ENCODE peak calls at places on chromosomes 2 and 18, in ten cellular contexts. One of them, this sample, is unnamed.

GRCh38 chr2:55054476-55054875 is 4.2 kb upstream of the RTN4 start:
- DNase-seq in NCI-H774: no peak
- DNase-seq in effector CD4-positive, alpha-beta T cell: no peak
- DNase-seq in tibial nerve: no peak
- DNase-seq in IMR-90: no peak
- DNase-seq in HTR-8/SVneo: no peak
- DNase-seq in frontal cortex: no peak
- DNase-seq in heart right ventricle: no peak
- DNase-seq in B cell: no peak
- DNase-seq in Caki2: no peak
- DNase-seq in this sample: no peak

GRCh38 chr2:81235601-81236000 is 931.0 kb upstream of the LRRTM1 start:
- DNase-seq in Caki2: no peak
- DNase-seq in HTR-8/SVneo: no peak
- DNase-seq in B cell: no peak
- DNase-seq in frontal cortex: no peak
- DNase-seq in heart right ventricle: no peak
- DNase-seq in NCI-H774: no peak
- DNase-seq in effector CD4-positive, alpha-beta T cell: no peak
- DNase-seq in tibial nerve: no peak
- DNase-seq in IMR-90: no peak
- DNase-seq in this sample: no peak

GRCh38 chr2:3972377-3972776 is 269.0 kb downstream of the DCDC2C start:
- DNase-seq in frontal cortex: no peak
- DNase-seq in tibial nerve: no peak
- DNase-seq in IMR-90: no peak
- DNase-seq in NCI-H774: no peak
- DNase-seq in Caki2: no peak
- DNase-seq in B cell: no peak
- DNase-seq in effector CD4-positive, alpha-beta T cell: no peak
- DNase-seq in heart right ventricle: no peak
- DNase-seq in HTR-8/SVneo: no peak
- DNase-seq in this sample: no peak

GRCh38 chr2:240247868-240248820 is 107.7 kb upstream of the OTOS start:
- DNase-seq in B cell: no peak
- DNase-seq in tibial nerve: peak; percentile 4
- DNase-seq in frontal cortex: no peak
- DNase-seq in IMR-90: no peak
- DNase-seq in heart right ventricle: no peak
- DNase-seq in effector CD4-positive, alpha-beta T cell: no peak
- DNase-seq in HTR-8/SVneo: no peak
- DNase-seq in NCI-H774: no peak
- DNase-seq in Caki2: no peak
- DNase-seq in this sample: no peak

GRCh38 chr18:37987901-37988300 is 422.3 kb upstream of the CELF4 start:
- DNase-seq in effector CD4-positive, alpha-beta T cell: no peak
- DNase-seq in frontal cortex: no peak
- DNase-seq in B cell: no peak
- DNase-seq in Caki2: no peak
- DNase-seq in IMR-90: no peak
- DNase-seq in tibial nerve: no peak
- DNase-seq in heart right ventricle: no peak
- DNase-seq in NCI-H774: peak; percentile 94
- DNase-seq in HTR-8/SVneo: no peak
- DNase-seq in this sample: no peak

GRCh38 chr2:68190991-68191731 is 33.5 kb downstream of the PNO1 start:
- DNase-seq in effector CD4-positive, alpha-beta T cell: no peak
- DNase-seq in tibial nerve: no peak
- DNase-seq in HTR-8/SVneo: no peak
- DNase-seq in Caki2: no peak
- DNase-seq in frontal cortex: no peak
- DNase-seq in B cell: no peak
- DNase-seq in IMR-90: peak; percentile 96
- DNase-seq in heart right ventricle: no peak
- DNase-seq in NCI-H774: no peak
- DNase-seq in this sample: no peak

GRCh38 chr18:10128906-10129305 is 215.1 kb downstream of the VAPA start:
- DNase-seq in effector CD4-positive, alpha-beta T cell: no peak
- DNase-seq in NCI-H774: no peak
- DNase-seq in heart right ventricle: no peak
- DNase-seq in B cell: no peak
- DNase-seq in HTR-8/SVneo: no peak
- DNase-seq in tibial nerve: no peak
- DNase-seq in IMR-90: no peak
- DNase-seq in frontal cortex: no peak
- DNase-seq in Caki2: no peak
- DNase-seq in this sample: no peak

GRCh38 chr2:159053186-159054031 is 85.0 kb downstream of the TANC1 start:
- DNase-seq in effector CD4-positive, alpha-beta T cell: no peak
- DNase-seq in NCI-H774: no peak
- DNase-seq in tibial nerve: no peak
- DNase-seq in HTR-8/SVneo: no peak
- DNase-seq in B cell: no peak
- DNase-seq in frontal cortex: no peak
- DNase-seq in IMR-90: peak; percentile 99
- DNase-seq in Caki2: no peak
- DNase-seq in heart right ventricle: no peak
- DNase-seq in this sample: no peak

GRCh38 chr18:12231986-12232385 is 22.2 kb upstream of the CIDEA start:
- DNase-seq in frontal cortex: no peak
- DNase-seq in HTR-8/SVneo: no peak
- DNase-seq in effector CD4-positive, alpha-beta T cell: no peak
- DNase-seq in IMR-90: no peak
- DNase-seq in Caki2: no peak
- DNase-seq in NCI-H774: no peak
- DNase-seq in tibial nerve: no peak
- DNase-seq in B cell: no peak
- DNase-seq in heart right ventricle: no peak
- DNase-seq in this sample: peak; percentile 9

GRCh38 chr18:34510926-34511325 is 199.2 kb upstream of the DTNA start:
- DNase-seq in IMR-90: no peak
- DNase-seq in HTR-8/SVneo: no peak
- DNase-seq in B cell: no peak
- DNase-seq in NCI-H774: no peak
- DNase-seq in effector CD4-positive, alpha-beta T cell: no peak
- DNase-seq in tibial nerve: no peak
- DNase-seq in frontal cortex: no peak
- DNase-seq in Caki2: no peak
- DNase-seq in heart right ventricle: no peak
- DNase-seq in this sample: no peak

GRCh38 chr2:19878268-19879046 is 23.3 kb downstream of the TTC32 start:
- DNase-seq in HTR-8/SVneo: no peak
- DNase-seq in effector CD4-positive, alpha-beta T cell: no peak
- DNase-seq in heart right ventricle: no peak
- DNase-seq in Caki2: no peak
- DNase-seq in NCI-H774: no peak
- DNase-seq in B cell: no peak
- DNase-seq in frontal cortex: no peak
- DNase-seq in tibial nerve: no peak
- DNase-seq in IMR-90: no peak
- DNase-seq in this sample: no peak

GRCh38 chr18:76977108-76977621 is 154.8 kb downstream of the ZNF236 start:
- DNase-seq in IMR-90: no peak
- DNase-seq in HTR-8/SVneo: no peak
- DNase-seq in effector CD4-positive, alpha-beta T cell: no peak
- DNase-seq in NCI-H774: no peak
- DNase-seq in heart right ventricle: no peak
- DNase-seq in B cell: no peak
- DNase-seq in frontal cortex: no peak
- DNase-seq in Caki2: no peak
- DNase-seq in tibial nerve: no peak
- DNase-seq in this sample: no peak

GRCh38 chr2:145931836-145932352 is 1412.0 kb upstream of the ZEB2 start:
- DNase-seq in HTR-8/SVneo: no peak
- DNase-seq in NCI-H774: peak; percentile 82
- DNase-seq in effector CD4-positive, alpha-beta T cell: no peak
- DNase-seq in Caki2: no peak
- DNase-seq in tibial nerve: no peak
- DNase-seq in frontal cortex: no peak
- DNase-seq in heart right ventricle: no peak
- DNase-seq in IMR-90: no peak
- DNase-seq in B cell: no peak
- DNase-seq in this sample: no peak

GRCh38 chr2:171434671-171434980 is 600 bp downstream of the DCAF17 start:
- DNase-seq in IMR-90: no peak
- DNase-seq in effector CD4-positive, alpha-beta T cell: no peak
- DNase-seq in tibial nerve: peak; percentile 45
- DNase-seq in Caki2: no peak
- DNase-seq in heart right ventricle: no peak
- DNase-seq in frontal cortex: peak; percentile 56
- DNase-seq in NCI-H774: no peak
- DNase-seq in HTR-8/SVneo: no peak
- DNase-seq in B cell: no peak
- DNase-seq in this sample: no peak

GRCh38 chr2:232348936-232349335 is 29.6 kb upstream of the ALPP start:
- DNase-seq in tibial nerve: no peak
- DNase-seq in HTR-8/SVneo: no peak
- DNase-seq in effector CD4-positive, alpha-beta T cell: no peak
- DNase-seq in Caki2: peak; percentile 35
- DNase-seq in B cell: no peak
- DNase-seq in IMR-90: no peak
- DNase-seq in frontal cortex: no peak
- DNase-seq in heart right ventricle: no peak
- DNase-seq in NCI-H774: no peak
- DNase-seq in this sample: peak; percentile 62

GRCh38 chr2:28782423-28782822 is 28.2 kb upstream of the SPDYA start:
- DNase-seq in B cell: no peak
- DNase-seq in effector CD4-positive, alpha-beta T cell: no peak
- DNase-seq in frontal cortex: no peak
- DNase-seq in HTR-8/SVneo: no peak
- DNase-seq in IMR-90: no peak
- DNase-seq in Caki2: no peak
- DNase-seq in NCI-H774: no peak
- DNase-seq in heart right ventricle: no peak
- DNase-seq in tibial nerve: no peak
- DNase-seq in this sample: no peak

GRCh38 chr18:66752733-66753132 is 148.8 kb upstream of the CDH19 start:
- DNase-seq in IMR-90: no peak
- DNase-seq in B cell: no peak
- DNase-seq in heart right ventricle: no peak
- DNase-seq in NCI-H774: no peak
- DNase-seq in frontal cortex: no peak
- DNase-seq in HTR-8/SVneo: no peak
- DNase-seq in Caki2: no peak
- DNase-seq in effector CD4-positive, alpha-beta T cell: no peak
- DNase-seq in tibial nerve: no peak
- DNase-seq in this sample: no peak

GRCh38 chr2:20050712-20051517 is 513 bp downstream of the LAPTM4A start:
- DNase-seq in IMR-90: peak; percentile 65
- DNase-seq in B cell: peak; percentile 55
- DNase-seq in effector CD4-positive, alpha-beta T cell: peak; percentile 4
- DNase-seq in tibial nerve: peak; percentile 53
- DNase-seq in NCI-H774: no peak
- DNase-seq in heart right ventricle: peak; percentile 33
- DNase-seq in Caki2: peak; percentile 64
- DNase-seq in HTR-8/SVneo: peak; percentile 53
- DNase-seq in frontal cortex: peak; percentile 25
- DNase-seq in this sample: peak; percentile 52

GRCh38 chr18:44869533-44869932 is 188.8 kb downstream of the SETBP1 start:
- DNase-seq in NCI-H774: no peak
- DNase-seq in heart right ventricle: no peak
- DNase-seq in HTR-8/SVneo: no peak
- DNase-seq in frontal cortex: no peak
- DNase-seq in B cell: no peak
- DNase-seq in Caki2: no peak
- DNase-seq in IMR-90: no peak
- DNase-seq in effector CD4-positive, alpha-beta T cell: no peak
- DNase-seq in tibial nerve: no peak
- DNase-seq in this sample: no peak

GRCh38 chr2:214830794-214831346 is 21.4 kb upstream of the BARD1 start:
- DNase-seq in IMR-90: peak; percentile 37
- DNase-seq in heart right ventricle: no peak
- DNase-seq in tibial nerve: no peak
- DNase-seq in HTR-8/SVneo: no peak
- DNase-seq in effector CD4-positive, alpha-beta T cell: no peak
- DNase-seq in B cell: peak; percentile 18
- DNase-seq in Caki2: no peak
- DNase-seq in frontal cortex: no peak
- DNase-seq in NCI-H774: no peak
- DNase-seq in this sample: no peak

GRCh38 chr2:98498703-98499445 is 54.2 kb downstream of the INPP4A start:
- DNase-seq in B cell: no peak
- DNase-seq in heart right ventricle: no peak
- DNase-seq in Caki2: no peak
- DNase-seq in NCI-H774: no peak
- DNase-seq in tibial nerve: no peak
- DNase-seq in IMR-90: no peak
- DNase-seq in HTR-8/SVneo: no peak
- DNase-seq in effector CD4-positive, alpha-beta T cell: no peak
- DNase-seq in frontal cortex: no peak
- DNase-seq in this sample: no peak

GRCh38 chr2:224309216-224309615 is 92.7 kb downstream of the FAM124B start:
- DNase-seq in effector CD4-positive, alpha-beta T cell: no peak
- DNase-seq in B cell: no peak
- DNase-seq in IMR-90: no peak
- DNase-seq in Caki2: no peak
- DNase-seq in HTR-8/SVneo: no peak
- DNase-seq in NCI-H774: no peak
- DNase-seq in heart right ventricle: no peak
- DNase-seq in frontal cortex: no peak
- DNase-seq in tibial nerve: no peak
- DNase-seq in this sample: peak; percentile 68

GRCh38 chr2:36965751-36966369 is 476 bp downstream of the STRN start:
- DNase-seq in tibial nerve: peak; percentile 25
- DNase-seq in B cell: peak; percentile 41
- DNase-seq in Caki2: peak; percentile 33
- DNase-seq in frontal cortex: no peak
- DNase-seq in IMR-90: no peak
- DNase-seq in effector CD4-positive, alpha-beta T cell: peak; percentile 15
- DNase-seq in heart right ventricle: no peak
- DNase-seq in HTR-8/SVneo: peak; percentile 45
- DNase-seq in NCI-H774: no peak
- DNase-seq in this sample: peak; percentile 19